ENCODE peak calls at places on chromosome 5, in five cellular contexts. R is colonic mucosa; Z is spleen; M is CD8-positive, alpha-beta memory T cell; J is CD4-positive, alpha-beta memory T cell. C is an unnamed sample.

GRCh38 chr5:101390317-101390908 is 487.3 kb upstream of the ST8SIA4 start:
- DNase-seq in R (peak), Z (no peak), M (no peak), J (peak), C (peak)

GRCh38 chr5:17114715-17115599 is 102.5 kb upstream of the BASP1 start:
- DNase-seq in R (peak), Z (no peak), M (no peak), J (no peak), C (no peak)

GRCh38 chr5:93654676-93655075 is 71.7 kb downstream of the NR2F1 start:
- DNase-seq in R (no peak), Z (no peak), M (no peak), J (no peak), C (no peak)

GRCh38 chr5:135133698-135134515 is 99.9 kb upstream of the PITX1 start:
- DNase-seq in R (peak), Z (no peak), M (no peak), J (no peak), C (no peak)

GRCh38 chr5:174327896-174328295 is 282.4 kb downstream of the NSG2 start:
- DNase-seq in R (no peak), Z (no peak), M (no peak), J (no peak), C (no peak)

GRCh38 chr5:72888595-72888994 is 67.2 kb upstream of the FCHO2 start:
- DNase-seq in R (no peak), Z (no peak), M (no peak), J (no peak), C (no peak)

GRCh38 chr5:26388946-26389345 is 649.4 kb downstream of the CDH9 start:
- DNase-seq in R (no peak), Z (no peak), M (no peak), J (no peak), C (peak)

GRCh38 chr5:40733842-40734563 is 21.8 kb downstream of the TTC33 start:
- DNase-seq in R (no peak), Z (no peak), M (no peak), J (no peak), C (no peak)

GRCh38 chr5:171893290-171893890 is 107.8 kb downstream of the SMIM23 start:
- DNase-seq in R (no peak), Z (no peak), M (no peak), J (no peak), C (no peak)

GRCh38 chr5:109740329-109740728 is 50.6 kb downstream of the MAN2A1 start:
- DNase-seq in R (no peak), Z (no peak), M (no peak), J (no peak), C (no peak)

GRCh38 chr5:171630670-171631065 is 154.9 kb upstream of the SMIM23 start:
- DNase-seq in R (no peak), Z (no peak), M (no peak), J (no peak), C (no peak)

GRCh38 chr5:126527892-126528291 is 67.1 kb downstream of the ALDH7A1 start:
- DNase-seq in R (no peak), Z (no peak), M (no peak), J (no peak), C (no peak)

GRCh38 chr5:122262107-122262506 is 49.9 kb upstream of the SNCAIP start:
- DNase-seq in R (no peak), Z (no peak), M (no peak), J (no peak), C (no peak)

GRCh38 chr5:149267241-149267973 is 4.3 kb upstream of the AFAP1L1 start:
- DNase-seq in R (no peak), Z (no peak), M (no peak), J (no peak), C (no peak)

DNA sequence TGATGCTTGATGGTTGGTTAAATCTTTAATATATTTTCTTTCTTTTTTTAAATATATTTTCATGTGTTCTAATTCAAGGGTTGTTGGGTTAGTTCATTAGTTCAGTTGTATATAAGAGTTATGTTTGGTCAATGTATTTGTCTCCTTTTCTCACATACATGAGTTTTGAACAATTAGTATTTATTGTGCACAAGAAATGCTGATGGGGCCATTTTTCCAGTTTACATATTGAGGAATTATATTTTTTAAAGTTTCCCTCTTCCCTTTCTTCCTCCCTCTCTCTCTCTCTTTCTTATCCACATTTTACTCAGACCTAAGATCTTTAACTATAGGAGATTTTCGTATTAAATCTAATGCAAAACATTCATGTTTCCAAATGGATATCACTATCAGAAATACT is 74.0 kb downstream of the LNPEP start:
- DNase-seq in R (no peak), Z (no peak), M (no peak), J (no peak), C (no peak)
- H3K4me3 ChIP-seq in R (no peak), Z (no peak), M (no peak), J (no peak), C (no peak)

GRCh38 chr5:147455321-147455720 is 54.5 kb downstream of the DPYSL3 start:
- DNase-seq in R (no peak), Z (no peak), M (no peak), J (no peak), C (no peak)
- H3K4me3 ChIP-seq in R (no peak), Z (no peak), M (no peak), J (no peak), C (no peak)

GRCh38 chr5:133869675-133869978 is 98.8 kb downstream of the C5orf15 start:
- DNase-seq in R (no peak), Z (no peak), M (no peak), J (no peak), C (peak)
- H3K4me3 ChIP-seq in R (no peak), Z (no peak), M (no peak), J (no peak), C (no peak)

GRCh38 chr5:177349762-177350161 is 1.7 kb downstream of the LMAN2 start:
- DNase-seq in R (no peak), Z (no peak), M (peak), J (no peak), C (no peak)
- H3K4me3 ChIP-seq in R (no peak), Z (no peak), M (no peak), J (no peak), C (peak)

GRCh38 chr5:141403387-141403786 is 809 bp downstream of the PCDHGA9 start:
- DNase-seq in R (no peak), Z (no peak), M (no peak), J (no peak), C (no peak)

GRCh38 chr5:141393267-141393666 is 834 bp downstream of the PCDHGA8 start:
- DNase-seq in R (no peak), Z (no peak), M (no peak), J (no peak), C (no peak)

GRCh38 chr5:141399555-141400258 is 2.0 kb downstream of the PCDHGB5 start:
- DNase-seq in R (no peak), Z (no peak), M (no peak), J (no peak), C (no peak)

GRCh38 chr5:141402553-141403328 is at the start of gene PCDHGA9:
- DNase-seq in R (no peak), Z (peak), M (no peak), J (no peak), C (no peak)

GRCh38 chr5:141398608-141399007 is 861 bp downstream of the PCDHGB5 start:
- DNase-seq in R (no peak), Z (no peak), M (no peak), J (no peak), C (no peak)
- H3K4me3 ChIP-seq in R (no peak), Z (no peak), M (no peak), J (no peak), C (no peak)

GRCh38 chr5:180235846-180236245 is 26.8 kb upstream of the RASGEF1C start:
- DNase-seq in R (no peak), Z (no peak), M (no peak), J (no peak), C (no peak)
- H3K4me3 ChIP-seq in R (no peak), Z (no peak), M (no peak), J (no peak), C (no peak)